ENCODE peak calls at places on chromosomes 12 and 14, in nine cellular contexts. O is tibial nerve, N is suprapubic skin, S is transverse colon, W is HepG2, H is K562, Q is SK-N-SH, R is stomach, P is GM12878. A is an unnamed sample.

GRCh38 chr14:91249841-91250616 is 5.5 kb upstream of the GPR68 start:
- DNase-seq in H (peak; percentile 71), W (peak; percentile 41), S (peak; percentile 46), N (no peak), O (no peak), R (no peak), P (peak; percentile 90), Q (peak; percentile 88), A (no peak)

GRCh38 chr14:92987148-92987570 is 64.2 kb downstream of the CHGA start:
- DNase-seq in Q (no peak), S (no peak), P (no peak), R (no peak), W (no peak), O (no peak), H (no peak), N (no peak), A (no peak)

GRCh38 chr14:103847954-103848719 is 762 bp upstream of the PPP1R13B start:
- DNase-seq in R (no peak), O (no peak), P (no peak), H (peak; percentile 67), W (peak; percentile 40), Q (peak; percentile 49), S (peak; percentile 37), N (peak; percentile 78), A (peak; percentile 74)

GRCh38 chr14:103730490-103731035 is 15.0 kb downstream of the ZFYVE21 start:
- DNase-seq in O (no peak), Q (peak; percentile 58), S (no peak), P (no peak), H (peak; percentile 44), N (no peak), W (no peak), R (peak; percentile 74), A (no peak)

GRCh38 chr14:58104808-58105207 is 47.2 kb downstream of the ARMH4 start:
- DNase-seq in O (no peak), Q (no peak), H (no peak), W (no peak), R (no peak), N (no peak), P (no peak), S (no peak), A (no peak)

GRCh38 chr14:66443785-66444184 is 42.4 kb upstream of the CCDC196 start:
- DNase-seq in P (no peak), W (no peak), S (no peak), N (no peak), R (no peak), O (no peak), H (no peak), Q (no peak), A (no peak)

GRCh38 chr12:40688085-40688725 is 4.0 kb upstream of the CNTN1 start:
- DNase-seq in Q (no peak), R (no peak), O (no peak), W (no peak), H (no peak), P (no peak), S (no peak), N (no peak), A (no peak)

GRCh38 chr12:49568442-49568776 is 467 bp upstream of the MCRS1 start:
- DNase-seq in N (no peak), P (no peak), Q (no peak), S (no peak), H (peak; percentile 35), W (no peak), R (no peak), O (no peak), A (no peak)

GRCh38 chr14:56374421-56374820 is 205.2 kb upstream of the TMEM260 start:
- DNase-seq in W (no peak), P (no peak), Q (no peak), N (no peak), S (no peak), O (no peak), H (no peak), R (no peak), A (no peak)

GRCh38 chr14:99230271-99231141 is 41.5 kb downstream of the BCL11B start:
- DNase-seq in S (peak; percentile 45), N (no peak), W (no peak), Q (no peak), O (no peak), H (peak; percentile 26), P (no peak), R (no peak), A (no peak)

GRCh38 chr12:5586201-5586600 is 154.3 kb downstream of the NTF3 start:
- DNase-seq in Q (no peak), H (no peak), W (peak; percentile 28), O (no peak), R (no peak), P (no peak), N (no peak), S (no peak), A (no peak)

GRCh38 chr14:65237023-65237814 is 134.9 kb upstream of the MAX start:
- DNase-seq in S (no peak), O (peak; percentile 34), Q (no peak), R (no peak), N (no peak), W (no peak), P (no peak), H (no peak), A (no peak)
- H3K27ac ChIP-seq in S (no peak overlapping the region), O (peak overlapping the region; percentile 76), Q (peak overlapping the region; percentile 79), R (peak overlapping the region; percentile 45), N (no peak overlapping the region), W (peak overlapping the region; percentile 28), P (no peak overlapping the region), H (no peak overlapping the region), A (no peak overlapping the region)

GRCh38 chr12:104763163-104763805 is 194.8 kb downstream of the SLC41A2 start:
- DNase-seq in Q (no peak), S (no peak), R (no peak), O (no peak), H (no peak), N (no peak), P (no peak), W (no peak), A (no peak)

GRCh38 chr12:104769207-104769606 is 188.9 kb downstream of the SLC41A2 start:
- DNase-seq in N (no peak), P (no peak), O (no peak), S (no peak), R (no peak), Q (no peak), W (no peak), H (no peak), A (no peak)

GRCh38 chr12:104764225-104765073 is 193.6 kb downstream of the SLC41A2 start:
- DNase-seq in N (no peak), H (no peak), S (no peak), W (no peak), O (no peak), Q (no peak), P (peak; percentile 36), R (no peak), A (no peak)

GRCh38 chr12:104772336-104772735 is 185.8 kb downstream of the SLC41A2 start:
- DNase-seq in H (no peak), O (no peak), R (no peak), Q (no peak), W (no peak), S (no peak), P (no peak), N (no peak), A (no peak)

GRCh38 chr12:104768033-104768432 is 190.1 kb downstream of the SLC41A2 start:
- DNase-seq in W (no peak), H (no peak), P (no peak), R (no peak), S (no peak), Q (no peak), O (no peak), N (no peak), A (no peak)
- TF ChIP-seq EP300 in W (no peak), H (no peak), P (no peak), R (no peak), S (no peak), Q (no peak), O (no peak), N (no peak), A (no peak)

GRCh38 chr12:108505121-108505520 is 10.0 kb upstream of the FICD start:
- DNase-seq in Q (no peak), W (no peak), P (no peak), O (no peak), H (no peak), N (no peak), S (no peak), R (no peak), A (no peak)

GRCh38 chr12:108508243-108508642 is 6.8 kb upstream of the FICD start:
- DNase-seq in N (no peak), S (no peak), O (no peak), Q (no peak), H (no peak), P (no peak), R (no peak), W (no peak), A (no peak)

GRCh38 chr12:108498136-108498535 is 16.9 kb upstream of the FICD start:
- DNase-seq in P (no peak), N (no peak), R (no peak), Q (no peak), H (no peak), S (no peak), W (no peak), O (no peak), A (no peak)

DNA sequence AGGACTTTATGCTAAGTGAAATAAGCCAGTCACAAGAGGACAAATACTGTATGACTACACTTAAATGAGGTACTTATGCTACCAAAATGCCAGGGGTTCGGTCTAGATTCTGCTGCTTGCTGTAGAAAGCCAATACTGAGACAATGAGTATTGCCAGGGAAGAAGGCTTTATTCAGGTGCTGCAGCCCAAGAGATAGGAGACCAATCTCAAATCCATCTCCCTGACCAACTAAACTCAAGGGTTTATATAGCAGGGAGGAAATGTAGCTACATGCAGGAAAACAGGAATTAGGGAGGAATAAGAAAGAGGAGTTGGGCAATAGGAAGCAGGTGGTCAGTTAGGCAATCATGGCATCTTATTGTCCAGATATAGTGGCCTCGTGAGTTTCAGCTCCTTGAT is 12.2 kb upstream of the FICD start:
- DNase-seq in O (no peak), P (no peak), R (no peak), W (no peak), S (no peak), H (no peak), Q (no peak), N (no peak), A (no peak)
- H3K27me3 ChIP-seq in O (no peaks in the 10 kb centered on the region), P (no peaks in the 10 kb centered on the region), R (no peaks in the 10 kb centered on the region), W (no peaks in the 10 kb centered on the region), S (no peaks in the 10 kb centered on the region), H (peaks cover 9% of the 10 kb centered on the region), Q (no peaks in the 10 kb centered on the region), N (peaks cover 15% of the 10 kb centered on the region), A (no peaks in the 10 kb centered on the region)

GRCh38 chr14:61467281-61467680 is 145.9 kb downstream of the PRKCH start:
- DNase-seq in P (no peak), O (no peak), R (no peak), Q (no peak), N (no peak), H (no peak), S (no peak), W (no peak), A (no peak)

GRCh38 chr14:61468063-61468825 is 146.9 kb downstream of the PRKCH start:
- DNase-seq in W (no peak), S (no peak), N (no peak), Q (no peak), O (no peak), R (no peak), H (no peak), P (no peak), A (no peak)

GRCh38 chr14:61466249-61466904 is 145.0 kb downstream of the PRKCH start:
- DNase-seq in O (peak; percentile 9), H (no peak), S (peak; percentile 51), R (no peak), N (no peak), P (no peak), Q (no peak), W (peak; percentile 69), A (peak; percentile 52)

GRCh38 chr14:61469771-61470170 is 148.4 kb downstream of the PRKCH start:
- DNase-seq in N (no peak), Q (no peak), H (no peak), O (no peak), W (no peak), S (no peak), P (no peak), R (no peak), A (no peak)

GRCh38 chr14:61466905-61467280 is 145.5 kb downstream of the PRKCH start:
- DNase-seq in Q (no peak), N (no peak), S (no peak), P (no peak), O (no peak), R (no peak), W (no peak), H (no peak), A (no peak)
- H3K27ac ChIP-seq in Q (no peak overlapping the region), N (no peak overlapping the region), S (peak overlapping the region; percentile 25), P (no peak overlapping the region), O (no peak overlapping the region), R (peak overlapping the region; percentile 76), W (no peak overlapping the region), H (no peak overlapping the region), A (no peak overlapping the region)